ENCODE peak calls at places on chromosomes 3 and 15, in six cellular contexts. One of them, this sample, is unnamed.

GRCh38 chr3:15708882-15709677 is 88.7 kb downstream of the ANKRD28 start:
- DNase-seq in transverse colon: no peak
- DNase-seq in HepG2: no peak
- DNase-seq in GM23248: peak; percentile 82
- DNase-seq in cardiac muscle cell: no peak
- DNase-seq in Panc1: no peak
- DNase-seq in this sample: no peak

GRCh38 chr3:60153221-60153999 is 1097.8 kb downstream of the FHIT start:
- DNase-seq in transverse colon: no peak
- DNase-seq in HepG2: no peak
- DNase-seq in GM23248: no peak
- DNase-seq in cardiac muscle cell: no peak
- DNase-seq in Panc1: no peak
- DNase-seq in this sample: no peak

GRCh38 chr15:78004919-78005634 is 72.4 kb downstream of the TBC1D2B start:
- DNase-seq in transverse colon: peak; percentile 60
- DNase-seq in HepG2: no peak
- DNase-seq in GM23248: peak; percentile 92
- DNase-seq in cardiac muscle cell: no peak
- DNase-seq in Panc1: no peak
- DNase-seq in this sample: peak; percentile 83

GRCh38 chr15:58179741-58180381 is 41.7 kb downstream of the AQP9 start:
- DNase-seq in transverse colon: no peak
- DNase-seq in HepG2: no peak
- DNase-seq in GM23248: peak; percentile 65
- DNase-seq in cardiac muscle cell: no peak
- DNase-seq in Panc1: no peak
- DNase-seq in this sample: no peak

GRCh38 chr15:59545573-59545972 is 66.0 kb upstream of the GCNT3 start:
- DNase-seq in transverse colon: no peak
- DNase-seq in HepG2: peak; percentile 13
- DNase-seq in GM23248: no peak
- DNase-seq in cardiac muscle cell: no peak
- DNase-seq in Panc1: no peak
- DNase-seq in this sample: no peak

GRCh38 chr15:38854506-38854905 is 289.9 kb upstream of the RASGRP1 start:
- DNase-seq in transverse colon: no peak
- DNase-seq in HepG2: no peak
- DNase-seq in GM23248: peak; percentile 71
- DNase-seq in cardiac muscle cell: no peak
- DNase-seq in Panc1: no peak
- DNase-seq in this sample: no peak

GRCh38 chr3:52479037-52479875 is 15.9 kb upstream of the STAB1 start:
- DNase-seq in transverse colon: no peak
- DNase-seq in HepG2: no peak
- DNase-seq in GM23248: no peak
- DNase-seq in cardiac muscle cell: no peak
- DNase-seq in Panc1: no peak
- DNase-seq in this sample: no peak

GRCh38 chr15:80423215-80423614 is 19.0 kb downstream of the ARNT2 start:
- DNase-seq in transverse colon: no peak
- DNase-seq in HepG2: no peak
- DNase-seq in GM23248: peak; percentile 21
- DNase-seq in cardiac muscle cell: no peak
- DNase-seq in Panc1: no peak
- DNase-seq in this sample: peak; percentile 39

GRCh38 chr3:125107861-125108567 is 52.2 kb upstream of the HEG1 start:
- DNase-seq in transverse colon: no peak
- DNase-seq in HepG2: no peak
- DNase-seq in GM23248: peak; percentile 91
- DNase-seq in cardiac muscle cell: no peak
- DNase-seq in Panc1: no peak
- DNase-seq in this sample: peak; percentile 77

GRCh38 chr3:82311901-82312300 is 550.5 kb upstream of the GBE1 start:
- DNase-seq in transverse colon: no peak
- DNase-seq in HepG2: no peak
- DNase-seq in GM23248: no peak
- DNase-seq in cardiac muscle cell: no peak
- DNase-seq in Panc1: no peak
- DNase-seq in this sample: no peak

GRCh38 chr3:96931491-96931890 is 117.1 kb downstream of the EPHA6 start:
- DNase-seq in transverse colon: no peak
- DNase-seq in HepG2: no peak
- DNase-seq in GM23248: peak; percentile 3
- DNase-seq in cardiac muscle cell: no peak
- DNase-seq in Panc1: no peak
- DNase-seq in this sample: no peak

GRCh38 chr15:34514251-34514760 is 69.1 kb downstream of the GOLGA8B start:
- DNase-seq in transverse colon: peak; percentile 14
- DNase-seq in HepG2: no peak
- DNase-seq in GM23248: peak; percentile 58
- DNase-seq in cardiac muscle cell: peak; percentile 56
- DNase-seq in Panc1: no peak
- DNase-seq in this sample: no peak

GRCh38 chr15:39497759-39498565 is 82.9 kb upstream of the THBS1 start:
- DNase-seq in transverse colon: no peak
- DNase-seq in HepG2: no peak
- DNase-seq in GM23248: peak; percentile 74
- DNase-seq in cardiac muscle cell: no peak
- DNase-seq in Panc1: no peak
- DNase-seq in this sample: no peak

GRCh38 chr15:36026627-36027026 is 480.7 kb upstream of the DPH6 start:
- DNase-seq in transverse colon: no peak
- DNase-seq in HepG2: no peak
- DNase-seq in GM23248: no peak
- DNase-seq in cardiac muscle cell: no peak
- DNase-seq in Panc1: no peak
- DNase-seq in this sample: no peak

GRCh38 chr3:162211470-162211869 is 714.9 kb downstream of the OTOL1 start:
- DNase-seq in transverse colon: no peak
- DNase-seq in HepG2: no peak
- DNase-seq in GM23248: peak; percentile 4
- DNase-seq in cardiac muscle cell: no peak
- DNase-seq in Panc1: no peak
- DNase-seq in this sample: no peak

GRCh38 chr15:43151688-43152087 is 18.3 kb downstream of the TMEM62 start:
- DNase-seq in transverse colon: no peak
- DNase-seq in HepG2: no peak
- DNase-seq in GM23248: no peak
- DNase-seq in cardiac muscle cell: no peak
- DNase-seq in Panc1: no peak
- DNase-seq in this sample: no peak

GRCh38 chr3:4338751-4339150 is 35.6 kb downstream of the SETMAR start:
- DNase-seq in transverse colon: no peak
- DNase-seq in HepG2: no peak
- DNase-seq in GM23248: no peak
- DNase-seq in cardiac muscle cell: no peak
- DNase-seq in Panc1: no peak
- DNase-seq in this sample: no peak

GRCh38 chr15:52440414-52440813 is 88.3 kb downstream of the MYO5A start:
- DNase-seq in transverse colon: no peak
- DNase-seq in HepG2: peak; percentile 9
- DNase-seq in GM23248: peak; percentile 29
- DNase-seq in cardiac muscle cell: no peak
- DNase-seq in Panc1: no peak
- DNase-seq in this sample: no peak

GRCh38 chr3:120364821-120365220 is 15.7 kb upstream of the LRRC58 start:
- DNase-seq in transverse colon: no peak
- DNase-seq in HepG2: no peak
- DNase-seq in GM23248: peak; percentile 69
- DNase-seq in cardiac muscle cell: no peak
- DNase-seq in Panc1: no peak
- DNase-seq in this sample: no peak

GRCh38 chr3:50345586-50345985 is at the start of gene ZMYND10:
- DNase-seq in transverse colon: peak; percentile 78
- DNase-seq in HepG2: no peak
- DNase-seq in GM23248: peak; percentile 81
- DNase-seq in cardiac muscle cell: peak; percentile 68
- DNase-seq in Panc1: no peak
- DNase-seq in this sample: no peak

GRCh38 chr3:107217161-107217560 is 160.1 kb upstream of the CCDC54 start:
- DNase-seq in transverse colon: no peak
- DNase-seq in HepG2: no peak
- DNase-seq in GM23248: peak; percentile 77
- DNase-seq in cardiac muscle cell: no peak
- DNase-seq in Panc1: no peak
- DNase-seq in this sample: peak; percentile 67

GRCh38 chr3:197692641-197693040 is 44.1 kb downstream of the RUBCN start:
- DNase-seq in transverse colon: no peak
- DNase-seq in HepG2: no peak
- DNase-seq in GM23248: no peak
- DNase-seq in cardiac muscle cell: no peak
- DNase-seq in Panc1: no peak
- DNase-seq in this sample: no peak

GRCh38 chr3:172224560-172225214 is 185.3 kb downstream of the FNDC3B start:
- DNase-seq in transverse colon: no peak
- DNase-seq in HepG2: no peak
- DNase-seq in GM23248: no peak
- DNase-seq in cardiac muscle cell: no peak
- DNase-seq in Panc1: no peak
- DNase-seq in this sample: no peak

GRCh38 chr3:105938826-105939225 is 70.0 kb upstream of the CBLB start:
- DNase-seq in transverse colon: no peak
- DNase-seq in HepG2: no peak
- DNase-seq in GM23248: no peak
- DNase-seq in cardiac muscle cell: no peak
- DNase-seq in Panc1: no peak
- DNase-seq in this sample: no peak

GRCh38 chr3:140859592-140860336 is 81.9 kb upstream of the SLC25A36 start:
- DNase-seq in transverse colon: no peak
- DNase-seq in HepG2: no peak
- DNase-seq in GM23248: no peak
- DNase-seq in cardiac muscle cell: no peak
- DNase-seq in Panc1: no peak
- DNase-seq in this sample: no peak

GRCh38 chr15:69604050-69604378 is 151.4 kb downstream of the RPLP1 start:
- DNase-seq in transverse colon: peak; percentile 44
- DNase-seq in HepG2: peak; percentile 16
- DNase-seq in GM23248: no peak
- DNase-seq in cardiac muscle cell: no peak
- DNase-seq in Panc1: no peak
- DNase-seq in this sample: no peak

GRCh38 chr15:69600556-69601085 is 148.0 kb downstream of the RPLP1 start:
- DNase-seq in transverse colon: no peak
- DNase-seq in HepG2: no peak
- DNase-seq in GM23248: no peak
- DNase-seq in cardiac muscle cell: no peak
- DNase-seq in Panc1: no peak
- DNase-seq in this sample: no peak

GRCh38 chr15:69603369-69604049 is 150.9 kb downstream of the RPLP1 start:
- DNase-seq in transverse colon: no peak
- DNase-seq in HepG2: no peak
- DNase-seq in GM23248: no peak
- DNase-seq in cardiac muscle cell: no peak
- DNase-seq in Panc1: no peak
- DNase-seq in this sample: no peak

GRCh38 chr15:69602095-69602494 is 149.5 kb downstream of the RPLP1 start:
- DNase-seq in transverse colon: no peak
- DNase-seq in HepG2: no peak
- DNase-seq in GM23248: no peak
- DNase-seq in cardiac muscle cell: no peak
- DNase-seq in Panc1: no peak
- DNase-seq in this sample: no peak

GRCh38 chr15:69602921-69603320 is 150.3 kb downstream of the RPLP1 start:
- DNase-seq in transverse colon: no peak
- DNase-seq in HepG2: no peak
- DNase-seq in GM23248: peak; percentile 24
- DNase-seq in cardiac muscle cell: no peak
- DNase-seq in Panc1: no peak
- DNase-seq in this sample: no peak
- H3K27ac ChIP-seq in transverse colon: no peak overlapping the region
- H3K27ac ChIP-seq in HepG2: no peak overlapping the region
- H3K27ac ChIP-seq in GM23248: no peak overlapping the region
- H3K27ac ChIP-seq in cardiac muscle cell: no peak overlapping the region
- H3K27ac ChIP-seq in Panc1: peak overlapping the region; percentile 51
- H3K27ac ChIP-seq in this sample: no peak overlapping the region

GRCh38 chr15:63047792-63048114 is 5.2 kb downstream of the TPM1 start:
- DNase-seq in transverse colon: no peak
- DNase-seq in HepG2: no peak
- DNase-seq in GM23248: no peak
- DNase-seq in cardiac muscle cell: no peak
- DNase-seq in Panc1: no peak
- DNase-seq in this sample: no peak

GRCh38 chr15:63048115-63048985 is 5.8 kb downstream of the TPM1 start:
- DNase-seq in transverse colon: peak; percentile 93
- DNase-seq in HepG2: peak; percentile 93
- DNase-seq in GM23248: peak; percentile 96
- DNase-seq in cardiac muscle cell: peak; percentile 95
- DNase-seq in Panc1: peak; percentile 87
- DNase-seq in this sample: peak; percentile 88

GRCh38 chr15:63045438-63046278 is 3.1 kb downstream of the TPM1 start:
- DNase-seq in transverse colon: no peak
- DNase-seq in HepG2: no peak
- DNase-seq in GM23248: peak; percentile 46
- DNase-seq in cardiac muscle cell: no peak
- DNase-seq in Panc1: no peak
- DNase-seq in this sample: no peak

GRCh38 chr15:63048986-63049665 is 6.6 kb downstream of the TPM1 start:
- DNase-seq in transverse colon: peak; percentile 55
- DNase-seq in HepG2: peak; percentile 67
- DNase-seq in GM23248: peak; percentile 75
- DNase-seq in cardiac muscle cell: peak; percentile 85
- DNase-seq in Panc1: no peak
- DNase-seq in this sample: no peak

GRCh38 chr15:63046927-63047760 is 4.6 kb downstream of the TPM1 start:
- DNase-seq in transverse colon: no peak
- DNase-seq in HepG2: no peak
- DNase-seq in GM23248: peak; percentile 69
- DNase-seq in cardiac muscle cell: peak; percentile 65
- DNase-seq in Panc1: no peak
- DNase-seq in this sample: no peak
- H3K4me3 ChIP-seq in transverse colon: peak overlapping the region; percentile 88
- H3K4me3 ChIP-seq in HepG2: peak overlapping the region; percentile 86
- H3K4me3 ChIP-seq in GM23248: peak overlapping the region; percentile 99
- H3K4me3 ChIP-seq in cardiac muscle cell: peak overlapping the region; percentile 96
- H3K4me3 ChIP-seq in Panc1: peak overlapping the region; percentile 90
- H3K4me3 ChIP-seq in this sample: peak overlapping the region; percentile 94

DNA sequence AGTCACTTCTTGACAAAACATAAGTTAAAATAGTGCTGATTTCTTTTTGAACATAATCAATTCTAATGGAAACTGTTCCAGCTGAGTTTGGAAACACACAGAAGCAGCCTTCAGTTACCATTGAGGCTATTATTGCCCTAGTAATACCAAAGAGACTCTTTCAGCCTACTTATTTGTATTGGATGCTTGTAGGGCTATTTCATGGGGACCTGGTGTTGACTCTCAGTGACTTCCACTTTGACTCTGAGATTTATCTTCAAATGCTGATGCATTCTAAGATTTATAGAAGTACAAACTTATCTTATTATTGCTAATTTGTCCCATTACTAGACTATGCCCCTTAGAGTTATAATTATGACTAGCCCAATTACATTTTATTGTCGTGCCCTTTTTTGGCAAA is 67.4 kb downstream of the CMSS1 start:
- DNase-seq in transverse colon: no peak
- DNase-seq in HepG2: no peak
- DNase-seq in GM23248: no peak
- DNase-seq in cardiac muscle cell: no peak
- DNase-seq in Panc1: no peak
- DNase-seq in this sample: no peak
- H3K27ac ChIP-seq in transverse colon: no peak overlapping the region
- H3K27ac ChIP-seq in HepG2: peak overlapping the region; percentile 48
- H3K27ac ChIP-seq in GM23248: no peak overlapping the region
- H3K27ac ChIP-seq in cardiac muscle cell: no peak overlapping the region
- H3K27ac ChIP-seq in Panc1: no peak overlapping the region
- H3K27ac ChIP-seq in this sample: no peak overlapping the region

GRCh38 chr3:33007776-33008175 is 56.3 kb downstream of the CCR4 start:
- DNase-seq in transverse colon: no peak
- DNase-seq in HepG2: no peak
- DNase-seq in GM23248: no peak
- DNase-seq in cardiac muscle cell: no peak
- DNase-seq in Panc1: no peak
- DNase-seq in this sample: no peak
- H3K4me3 ChIP-seq in transverse colon: no peak overlapping the region
- H3K4me3 ChIP-seq in HepG2: no peak overlapping the region
- H3K4me3 ChIP-seq in GM23248: no peak overlapping the region
- H3K4me3 ChIP-seq in cardiac muscle cell: no peak overlapping the region
- H3K4me3 ChIP-seq in Panc1: no peak overlapping the region
- H3K4me3 ChIP-seq in this sample: no peak overlapping the region